ENCODE peak calls at places on chromosomes 7 and 10, in eight cellular contexts. S is K562, P is fibroblast of lung, O is keratinocyte, R is OCI-LY7, E is IMR-90, V is astrocyte, Q is PC-3. C is an unnamed sample.
A peak's percentile ranks its signal among the peaks of the same experiment; 100 is the strongest.

GRCh38 chr10:78224602-78225001 is 190.9 kb downstream of the RPS24 start:
- DNase-seq in P (peak; percentile 86), R (no peak), Q (no peak), S (no peak), E (peak; percentile 83), V (peak; percentile 80), O (no peak), C (peak; percentile 97)

GRCh38 chr7:503046-503574 is 16.5 kb downstream of the PDGFA start:
- DNase-seq in R (no peak), Q (no peak), O (no peak), V (no peak), P (no peak), S (no peak), E (no peak), C (no peak)

GRCh38 chr10:34503704-34504103 is 311.4 kb downstream of the PARD3 start:
- DNase-seq in O (no peak), E (no peak), V (no peak), Q (no peak), S (no peak), R (no peak), P (no peak), C (no peak)

GRCh38 chr10:131345691-131346090 is 34.2 kb upstream of the TCERG1L start:
- DNase-seq in P (no peak), E (no peak), R (no peak), S (no peak), V (no peak), O (no peak), Q (no peak), C (no peak)

GRCh38 chr10:125692932-125693847 is 10.2 kb upstream of the TEX36 start:
- DNase-seq in R (no peak), V (peak; percentile 62), E (peak; percentile 7), P (peak; percentile 66), O (no peak), Q (no peak), S (no peak), C (peak; percentile 65)

GRCh38 chr7:130491841-130492518 is at the start of gene MEST:
- DNase-seq in S (no peak), Q (no peak), P (peak; percentile 66), V (peak; percentile 40), R (no peak), E (peak; percentile 47), O (no peak), C (peak; percentile 82)

GRCh38 chr7:2109936-2110585 is 122.7 kb downstream of the MAD1L1 start:
- DNase-seq in P (peak; percentile 98), V (peak; percentile 97), E (peak; percentile 96), O (peak; percentile 86), Q (peak; percentile 97), S (peak; percentile 89), R (peak; percentile 92), C (peak; percentile 99)

GRCh38 chr7:123209786-123210185 is 10.0 kb upstream of the SLC13A1 start:
- DNase-seq in Q (no peak), E (no peak), V (peak; percentile 3), P (peak; percentile 15), O (no peak), R (no peak), S (no peak), C (no peak)

GRCh38 chr7:42753917-42754363 is 157.9 kb downstream of the C7orf25 start:
- DNase-seq in Q (no peak), S (no peak), E (no peak), P (no peak), V (no peak), O (no peak), R (no peak), C (no peak)

GRCh38 chr10:48258083-48258482 is 16.4 kb downstream of the FRMPD2 start:
- DNase-seq in S (no peak), Q (no peak), R (no peak), P (no peak), O (no peak), V (no peak), E (no peak), C (no peak)

GRCh38 chr10:71263376-71263775 is 51.0 kb downstream of the UNC5B start:
- DNase-seq in O (no peak), Q (no peak), V (peak; percentile 35), S (no peak), E (no peak), P (peak; percentile 50), R (no peak), C (peak; percentile 55)

GRCh38 chr7:94590526-94591162 is 65.3 kb downstream of the SGCE start:
- DNase-seq in V (no peak), R (no peak), S (no peak), E (no peak), Q (no peak), P (no peak), O (no peak), C (no peak)

GRCh38 chr7:84218681-84219080 is 24.1 kb upstream of the SEMA3A start:
- DNase-seq in E (peak; percentile 84), R (no peak), O (no peak), S (no peak), Q (peak; percentile 87), P (peak; percentile 40), V (peak; percentile 13), C (no peak)

GRCh38 chr10:80713398-80713928 is 175.8 kb downstream of the SH2D4B start:
- DNase-seq in E (no peak), R (no peak), V (no peak), P (no peak), S (no peak), Q (no peak), O (no peak), C (no peak)

GRCh38 chr7:78326189-78326588 is 527.6 kb downstream of the PHTF2 start:
- DNase-seq in Q (peak; percentile 6), R (no peak), S (no peak), V (peak; percentile 66), O (no peak), P (peak; percentile 76), E (peak; percentile 60), C (peak; percentile 73)

GRCh38 chr7:12653127-12653917 is 34.1 kb upstream of the ARL4A start:
- DNase-seq in Q (peak; percentile 58), V (peak; percentile 42), P (peak; percentile 56), S (no peak), O (no peak), E (peak; percentile 34), R (no peak), C (peak; percentile 43)

GRCh38 chr7:42104694-42105093 is 132.3 kb downstream of the GLI3 start:
- DNase-seq in V (no peak), O (no peak), Q (no peak), R (no peak), E (no peak), P (no peak), S (no peak), C (no peak)

GRCh38 chr7:70072220-70072619 is 473.9 kb downstream of the AUTS2 start:
- DNase-seq in Q (no peak), O (no peak), E (peak; percentile 3), S (no peak), P (peak; percentile 89), R (no peak), V (peak; percentile 88), C (no peak)

GRCh38 chr10:2990764-2991163 is 76.6 kb upstream of the PFKP start:
- DNase-seq in S (no peak), R (no peak), Q (no peak), P (no peak), V (no peak), O (no peak), E (no peak), C (no peak)

GRCh38 chr10:101782811-101783735 is at the start of gene NPM3:
- DNase-seq in R (peak; percentile 90), O (no peak), S (peak; percentile 89), P (peak; percentile 73), V (peak; percentile 55), E (peak; percentile 70), Q (peak; percentile 64), C (peak; percentile 99)

GRCh38 chr10:101781984-101782810 is 1.0 kb downstream of the NPM3 start:
- DNase-seq in V (no peak), R (peak; percentile 29), O (no peak), E (no peak), P (no peak), Q (no peak), S (no peak), C (peak; percentile 84)

GRCh38 chr10:101784558-101784957 is 1.3 kb upstream of the NPM3 start:
- DNase-seq in S (no peak), O (no peak), E (no peak), Q (no peak), P (no peak), V (no peak), R (no peak), C (peak; percentile 65)

GRCh38 chr10:101785801-101786200 is 2.6 kb upstream of the NPM3 start:
- DNase-seq in O (no peak), Q (no peak), V (no peak), P (no peak), S (no peak), E (no peak), R (no peak), C (no peak)

GRCh38 chr10:101783736-101784118 is 481 bp upstream of the NPM3 start:
- DNase-seq in E (peak; percentile 15), P (peak; percentile 19), V (no peak), R (no peak), Q (no peak), S (no peak), O (no peak), C (peak; percentile 87)
- H2AFZ ChIP-seq in E (peak overlapping the region; percentile 92), P (peak overlapping the region; percentile 48), V (no peak overlapping the region), R (peak overlapping the region; percentile 48), Q (peak overlapping the region; percentile 88), S (peak overlapping the region; percentile 86), O (peak overlapping the region; percentile 63), C (peak overlapping the region; percentile 57)

GRCh38 chr10:101749511-101750016 is 26.4 kb downstream of the FGF8 start:
- DNase-seq in S (peak; percentile 76), O (no peak), P (no peak), R (no peak), V (no peak), Q (no peak), E (no peak), C (no peak)
- H3K27ac ChIP-seq in S (peak overlapping the region; percentile 37), O (no peak overlapping the region), P (no peak overlapping the region), R (no peak overlapping the region), V (no peak overlapping the region), Q (no peak overlapping the region), E (no peak overlapping the region), C (no peak overlapping the region)

GRCh38 chr10:122163182-122164027 is 107.7 kb upstream of the BTBD16 start:
- DNase-seq in P (peak; percentile 55), Q (no peak), R (no peak), V (no peak), O (no peak), E (peak; percentile 52), S (no peak), C (peak; percentile 89)

GRCh38 chr10:122164028-122164601 is 107.0 kb upstream of the BTBD16 start:
- DNase-seq in O (no peak), S (no peak), E (no peak), P (peak; percentile 55), Q (no peak), R (no peak), V (peak; percentile 41), C (peak; percentile 59)

GRCh38 chr10:122161795-122162194 is 109.3 kb upstream of the BTBD16 start:
- DNase-seq in S (no peak), Q (no peak), V (no peak), R (no peak), E (no peak), O (no peak), P (no peak), C (no peak)

GRCh38 chr10:122164815-122165491 is 106.1 kb upstream of the BTBD16 start:
- DNase-seq in Q (no peak), R (no peak), O (no peak), E (no peak), S (no peak), P (no peak), V (no peak), C (peak; percentile 44)

GRCh38 chr10:122162566-122163181 is 108.4 kb upstream of the BTBD16 start:
- DNase-seq in P (peak; percentile 23), Q (no peak), V (no peak), S (no peak), R (no peak), E (no peak), O (no peak), C (peak; percentile 55)
- H2AFZ ChIP-seq in P (no peak overlapping the region), Q (no peak overlapping the region), V (peak overlapping the region; percentile 84), S (no peak overlapping the region), R (no peak overlapping the region), E (peak overlapping the region; percentile 82), O (no peak overlapping the region), C (peak overlapping the region; percentile 41)

GRCh38 chr10:70055550-70055949 is 2.9 kb downstream of the MACROH2A2 start:
- DNase-seq in Q (peak; percentile 97), P (peak; percentile 44), R (no peak), V (peak; percentile 27), O (no peak), S (no peak), E (peak; percentile 54), C (peak; percentile 82)
- H3K27ac ChIP-seq in Q (no peak overlapping the region), P (no peak overlapping the region), R (no peak overlapping the region), V (no peak overlapping the region), O (no peak overlapping the region), S (no peak overlapping the region), E (no peak overlapping the region), C (no peak overlapping the region)

C was measured in osteoblast.